ENCODE peak calls at places on chromosomes 11 and 22, in seven cellular contexts. K, C, Q, J, X, L and O are unnamed samples.

GRCh38 chr11:73053964-73054363 is 88.2 kb downstream of the FCHSD2 start:
- DNase-seq in Q (no peak), X (no peak), J (no peak), L (no peak), C (no peak), K (no peak), O (no peak)

GRCh38 chr22:35835998-35836691 is 118.5 kb downstream of the APOL5 start:
- DNase-seq in C (no peak), Q (peak; percentile 65), J (no peak), X (no peak), L (peak; percentile 62), K (no peak), O (peak; percentile 57)

GRCh38 chr11:19895776-19896175 is 183.1 kb downstream of the NAV2 start:
- DNase-seq in K (no peak), X (no peak), Q (no peak), L (no peak), C (no peak), J (no peak), O (no peak)

GRCh38 chr11:76242004-76242779 is 35.9 kb upstream of the WNT11 start:
- DNase-seq in L (peak; percentile 14), C (no peak), K (no peak), X (no peak), J (no peak), Q (no peak), O (no peak)

GRCh38 chr11:121560251-121560650 is 107.5 kb upstream of the SORL1-AS1 start:
- DNase-seq in L (no peak), K (no peak), Q (no peak), C (no peak), J (no peak), X (no peak), O (no peak)

GRCh38 chr11:133825666-133826065 is 19.6 kb downstream of the SPATA19 start:
- DNase-seq in L (no peak), X (no peak), C (no peak), Q (no peak), J (no peak), K (no peak), O (no peak)

GRCh38 chr11:61850687-61851086 is 22.6 kb downstream of the FADS2 start:
- DNase-seq in X (no peak), L (no peak), C (no peak), J (no peak), Q (no peak), K (no peak), O (no peak)

GRCh38 chr11:120211522-120212258 is 858 bp downstream of the OAF start:
- DNase-seq in X (no peak), L (no peak), J (no peak), C (no peak), K (no peak), Q (no peak), O (no peak)

GRCh38 chr22:49368976-49369725 is 458.5 kb downstream of the BRD1 start:
- DNase-seq in Q (no peak), K (no peak), C (no peak), X (peak; percentile 51), J (no peak), L (no peak), O (peak; percentile 72)

GRCh38 chr11:32118025-32118974 is 27.4 kb downstream of the RCN1 start:
- DNase-seq in X (no peak), J (no peak), C (no peak), K (no peak), Q (peak; percentile 70), L (no peak), O (no peak)

GRCh38 chr11:18383388-18384156 is 10.8 kb upstream of the LDHA start:
- DNase-seq in L (peak; percentile 81), Q (peak; percentile 93), X (peak; percentile 71), K (peak; percentile 49), J (peak; percentile 86), C (peak; percentile 75), O (peak; percentile 41)